ENCODE peak calls at places on chromosomes 7 and 10, in nine cellular contexts. W, F, R, G, V, K, M, C and D are unnamed samples.

GRCh38 chr10:6383099-6383812 is 180.5 kb downstream of the PFKFB3 start:
- DNase-seq in W (no peak), F (no peak), R (no peak), G (no peak), V (no peak), K (no peak), M (no peak), C (no peak), D (no peak)

GRCh38 chr7:92820191-92820590 is 16.2 kb downstream of the CDK6 start:
- DNase-seq in W (no peak), F (no peak), R (no peak), G (no peak), V (no peak), K (no peak), M (no peak), C (no peak), D (no peak)

GRCh38 chr7:66952343-66953043 is 31.5 kb downstream of the TMEM248 start:
- DNase-seq in W (no peak), F (no peak), R (no peak), G (peak), V (no peak), K (no peak), M (no peak), C (no peak), D (no peak)

GRCh38 chr10:71433983-71434744 is 37.4 kb downstream of the CDH23 start:
- DNase-seq in W (no peak), F (no peak), R (no peak), G (no peak), V (no peak), K (peak), M (no peak), C (no peak), D (no peak)

GRCh38 chr7:118085000-118085399 is 99.0 kb upstream of the LSM8 start:
- DNase-seq in W (no peak), F (no peak), R (no peak), G (no peak), V (peak), K (no peak), M (no peak), C (no peak), D (no peak)

GRCh38 chr10:123507298-123507697 is 158.9 kb upstream of the GPR26 start:
- DNase-seq in W (no peak), F (no peak), R (no peak), G (no peak), V (no peak), K (no peak), M (no peak), C (peak), D (no peak)

GRCh38 chr10:184911-185310 is 49.7 kb downstream of the ZMYND11 start:
- DNase-seq in W (no peak), F (no peak), R (no peak), G (peak), V (no peak), K (no peak), M (no peak), C (no peak), D (no peak)

GRCh38 chr10:49593564-49593875 is 16.6 kb upstream of the SLC18A3 start:
- DNase-seq in W (no peak), F (no peak), R (no peak), G (no peak), V (no peak), K (no peak), M (no peak), C (no peak), D (no peak)

GRCh38 chr7:26653430-26653911 is 210.9 kb downstream of the SKAP2 start:
- DNase-seq in W (peak), F (no peak), R (no peak), G (peak), V (no peak), K (no peak), M (no peak), C (no peak), D (no peak)

GRCh38 chr7:50317697-50318640 is 13.5 kb downstream of the IKZF1 start:
- DNase-seq in W (no peak), F (no peak), R (no peak), G (no peak), V (no peak), K (no peak), M (no peak), C (no peak), D (no peak)

GRCh38 chr10:87816842-87817178 is 1.2 kb downstream of the ATAD1 start:
- DNase-seq in W (no peak), F (no peak), R (no peak), G (no peak), V (no peak), K (no peak), M (no peak), C (no peak), D (no peak)

GRCh38 chr10:87817873-87818504 is at the start of gene ATAD1:
- DNase-seq in W (peak), F (peak), R (peak), G (peak), V (peak), K (peak), M (peak), C (peak), D (peak)

GRCh38 chr10:87818505-87819273 is 663 bp upstream of the ATAD1 start:
- DNase-seq in W (no peak), F (no peak), R (peak), G (no peak), V (peak), K (peak), M (peak), C (no peak), D (no peak)

GRCh38 chr10:87817291-87817872 is 644 bp downstream of the ATAD1 start:
- DNase-seq in W (no peak), F (no peak), R (peak), G (no peak), V (peak), K (no peak), M (no peak), C (peak), D (no peak)

DNA sequence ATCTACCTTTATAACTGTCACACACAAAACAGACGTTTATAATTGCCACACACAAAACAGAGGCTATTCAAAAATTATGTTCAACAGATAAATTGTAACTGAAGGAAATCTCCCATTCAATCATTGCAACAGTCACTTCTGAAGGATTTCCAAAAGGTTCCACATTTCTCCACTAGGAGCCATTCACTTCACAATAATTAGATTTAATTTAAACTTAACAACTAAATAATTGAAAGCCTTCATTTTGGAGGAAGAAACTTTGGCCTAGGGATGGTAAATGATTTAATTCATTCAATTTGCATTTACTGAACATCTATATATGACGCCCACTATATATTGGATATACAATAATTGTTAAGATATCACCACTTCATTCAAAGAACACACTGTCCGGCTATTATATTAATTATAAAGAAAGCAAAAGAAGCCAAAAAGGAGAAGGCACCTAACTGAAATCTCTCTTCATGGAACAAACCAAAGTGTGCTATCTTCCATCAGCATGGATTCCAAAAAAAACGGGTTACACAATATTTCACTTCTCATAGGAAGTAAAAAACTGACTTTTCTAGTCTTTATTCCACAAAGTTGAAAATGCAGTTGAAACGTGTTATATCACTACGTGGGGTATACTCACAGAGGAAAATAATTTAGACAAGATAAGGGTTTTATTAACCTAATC is 1.7 kb downstream of the ATAD1 start:
- DNase-seq in W (no peak), F (no peak), R (no peak), G (no peak), V (no peak), K (no peak), M (no peak), C (no peak), D (no peak)
- TF ChIP-seq CTCF in W (no peak), F (no peak), R (no peak), G (peak), V (peak), K (no peak), M (no peak), C (no peak), D (peak)

GRCh38 chr7:111192614-111193053 is 101.7 kb downstream of the LRRN3 start:
- DNase-seq in W (no peak), F (no peak), R (no peak), G (no peak), V (no peak), K (no peak), M (no peak), C (no peak), D (no peak)

GRCh38 chr7:111202321-111202720 is 111.4 kb downstream of the LRRN3 start:
- DNase-seq in W (no peak), F (no peak), R (no peak), G (no peak), V (no peak), K (no peak), M (no peak), C (no peak), D (no peak)

GRCh38 chr7:111196655-111197054 is 105.7 kb downstream of the LRRN3 start:
- DNase-seq in W (no peak), F (no peak), R (no peak), G (no peak), V (no peak), K (no peak), M (no peak), C (no peak), D (no peak)

GRCh38 chr7:111199643-111200042 is 108.7 kb downstream of the LRRN3 start:
- DNase-seq in W (no peak), F (no peak), R (no peak), G (no peak), V (no peak), K (no peak), M (no peak), C (no peak), D (no peak)

DNA sequence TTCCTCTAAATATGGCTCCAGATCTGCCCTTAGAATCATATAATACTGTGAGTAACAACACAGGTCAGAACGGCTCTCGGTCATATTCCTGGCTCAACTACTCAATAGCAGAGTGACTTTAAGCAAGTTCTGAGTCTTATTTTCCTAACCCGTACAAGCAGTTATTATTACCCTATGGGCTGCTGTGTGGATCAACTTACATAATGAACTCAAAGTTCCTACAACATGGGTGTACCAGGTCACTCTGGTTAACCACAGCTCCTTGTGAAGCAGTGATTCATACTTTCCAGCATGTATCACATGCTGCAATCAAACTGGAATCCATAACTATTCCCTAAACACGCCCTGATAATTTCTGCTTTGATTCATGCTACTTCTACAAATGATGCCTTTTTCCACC is 107.3 kb downstream of the LRRN3 start:
- DNase-seq in W (no peak), F (no peak), R (no peak), G (peak), V (no peak), K (no peak), M (no peak), C (no peak), D (no peak)
- TF ChIP-seq CTCF in W (no peak), F (no peak), R (no peak), G (no peak), V (no peak), K (no peak), M (no peak), C (no peak), D (no peak)

DNA sequence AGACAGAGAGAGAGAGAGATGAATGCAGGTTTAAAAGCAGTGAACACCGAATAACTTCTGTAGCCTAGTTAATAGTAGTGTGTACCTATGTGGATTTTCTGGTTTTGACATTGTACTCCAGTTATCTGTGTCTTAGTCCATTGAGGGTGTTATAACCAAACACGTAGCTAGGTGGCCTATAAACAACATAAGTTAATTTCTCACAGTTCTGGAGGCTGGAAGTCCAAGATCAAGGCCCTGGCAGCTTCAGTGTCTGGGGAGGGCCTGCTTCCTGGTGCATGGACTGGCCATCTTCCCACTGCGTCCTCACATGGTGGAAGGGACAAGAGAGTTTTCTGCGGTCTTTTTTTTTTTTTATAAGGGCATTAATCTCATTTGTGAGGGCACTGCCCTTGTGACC is 23.5 kb downstream of the AOC1 start:
- DNase-seq in W (no peak), F (no peak), R (peak), G (no peak), V (no peak), K (no peak), M (no peak), C (no peak), D (no peak)
- TF ChIP-seq CTCF in W (no peak), F (no peak), R (peak), G (peak), V (no peak), K (no peak), M (no peak), C (peak), D (peak)

GRCh38 chr7:42014625-42015412 is 222.2 kb downstream of the GLI3 start:
- DNase-seq in W (peak), F (no peak), R (peak), G (peak), V (peak), K (no peak), M (no peak), C (peak), D (peak)
- TF ChIP-seq CTCF in W (peak), F (peak), R (peak), G (peak), V (peak), K (peak), M (peak), C (peak), D (peak)

DNA sequence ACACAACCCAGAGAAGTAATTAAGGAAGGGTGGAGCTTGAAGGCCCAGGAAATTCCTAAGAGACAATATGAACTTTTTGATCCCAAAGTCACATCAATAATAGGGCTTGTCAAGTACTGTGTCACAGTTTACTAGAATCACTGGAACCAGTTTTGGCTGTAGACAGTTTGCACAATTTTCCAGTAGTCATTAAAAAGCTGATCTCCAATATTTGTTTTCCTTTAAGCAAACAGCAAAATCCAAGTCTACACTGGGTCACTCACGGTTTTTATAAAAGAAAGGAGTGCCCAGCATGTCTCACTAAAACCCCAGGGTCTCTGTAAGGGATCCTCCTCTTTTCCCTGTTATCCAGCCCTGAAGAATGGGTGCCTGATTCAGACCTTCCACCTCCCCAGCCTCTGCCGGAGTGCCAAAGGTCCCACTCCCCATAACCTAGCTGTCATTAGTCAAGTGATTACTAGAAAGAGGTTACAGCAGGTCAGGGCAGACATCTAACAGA is 640 bp downstream of the SLC25A16 start:
- DNase-seq in W (no peak), F (no peak), R (no peak), G (no peak), V (no peak), K (no peak), M (no peak), C (no peak), D (no peak)
- TF ChIP-seq CTCF in W (no peak), F (no peak), R (no peak), G (no peak), V (no peak), K (no peak), M (no peak), C (no peak), D (no peak)